ENCODE peak calls at places on chromosome 18, in five cellular contexts. D is breast epithelium, K is endothelial cell of umbilical vein, R is uterus, Q is HCT116. E is an unnamed sample.

GRCh38 chr18:21820035-21820810 is 79.6 kb downstream of the MIB1 start:
- DNase-seq in D (no peak), K (peak; percentile 42), R (no peak), Q (peak; percentile 7), E (no peak)

GRCh38 chr18:54830260-54830659 is 2.0 kb downstream of the RAB27B start:
- DNase-seq in D (no peak), K (no peak), R (no peak), Q (no peak), E (no peak)

GRCh38 chr18:26574958-26575864 is 26.9 kb upstream of the KCTD1 start:
- DNase-seq in D (peak; percentile 60), K (peak; percentile 34), R (no peak), Q (no peak), E (no peak)

GRCh38 chr18:34740101-34740500 is 30.0 kb downstream of the DTNA start:
- DNase-seq in D (no peak), K (no peak), R (no peak), Q (no peak), E (no peak)

GRCh38 chr18:55907352-55908045 is 319.5 kb upstream of the TCF4 start:
- DNase-seq in D (no peak), K (peak; percentile 22), R (peak; percentile 25), Q (no peak), E (no peak)

GRCh38 chr18:27136208-27136535 is 48.9 kb downstream of the CHST9 start:
- DNase-seq in D (no peak), K (no peak), R (no peak), Q (no peak), E (peak; percentile 19)

GRCh38 chr18:51668101-51668500 is 470.6 kb upstream of the MEX3C start:
- DNase-seq in D (peak; percentile 59), K (peak; percentile 2), R (no peak), Q (peak; percentile 8), E (peak; percentile 10)

GRCh38 chr18:25675123-25675850 is 323.3 kb upstream of the ZNF521 start:
- DNase-seq in D (no peak), K (peak; percentile 4), R (no peak), Q (no peak), E (no peak)

GRCh38 chr18:27142891-27143290 is 42.2 kb downstream of the CHST9 start:
- DNase-seq in D (no peak), K (no peak), R (no peak), Q (no peak), E (no peak)

GRCh38 chr18:31206787-31207381 is 44.2 kb upstream of the DSC1 start:
- DNase-seq in D (peak; percentile 69), K (peak; percentile 34), R (no peak), Q (peak; percentile 97), E (peak; percentile 30)

GRCh38 chr18:45957100-45957499 is 10.0 kb downstream of the EPG5 start:
- DNase-seq in D (no peak), K (no peak), R (no peak), Q (no peak), E (no peak)

GRCh38 chr18:65934874-65935273 is 184.1 kb downstream of the CDH7 start:
- DNase-seq in D (no peak), K (no peak), R (no peak), Q (no peak), E (no peak)

GRCh38 chr18:295756-296155 is 27.9 kb upstream of the THOC1 start:
- DNase-seq in D (no peak), K (peak; percentile 81), R (no peak), Q (no peak), E (no peak)

GRCh38 chr18:35730738-35731370 is 149.3 kb downstream of the GALNT1 start:
- DNase-seq in D (no peak), K (no peak), R (peak; percentile 68), Q (no peak), E (no peak)

GRCh38 chr18:29531746-29532145 is 1354.8 kb upstream of the CDH2 start:
- DNase-seq in D (no peak), K (no peak), R (no peak), Q (no peak), E (no peak)

GRCh38 chr18:74289137-74289536 is 2.6 kb downstream of the CYB5A start:
- DNase-seq in D (no peak), K (no peak), R (no peak), Q (no peak), E (no peak)

GRCh38 chr18:55199291-55199963 is 240.2 kb upstream of the CCDC68 start:
- DNase-seq in D (no peak), K (no peak), R (no peak), Q (no peak), E (no peak)

GRCh38 chr18:79556829-79557585 is 122.6 kb upstream of the CTDP1 start:
- DNase-seq in D (no peak), K (no peak), R (peak; percentile 7), Q (no peak), E (no peak)

GRCh38 chr18:58953627-58954026 is 89.0 kb downstream of the ZNF532 start:
- DNase-seq in D (no peak), K (peak; percentile 69), R (no peak), Q (no peak), E (no peak)

GRCh38 chr18:6731197-6731596 is 1.7 kb downstream of the ARHGAP28 start:
- DNase-seq in D (no peak), K (peak; percentile 71), R (no peak), Q (no peak), E (no peak)

GRCh38 chr18:5542393-5543035 is 1.3 kb downstream of the EPB41L3 start:
- DNase-seq in D (no peak), K (peak; percentile 54), R (no peak), Q (no peak), E (no peak)

GRCh38 chr18:5294618-5295230 is 802 bp downstream of the ZBTB14 start:
- DNase-seq in D (peak; percentile 62), K (peak; percentile 63), R (peak; percentile 47), Q (no peak), E (peak; percentile 44)

GRCh38 chr18:6729247-6730091 is at the start of gene ARHGAP28:
- DNase-seq in D (peak; percentile 59), K (peak; percentile 96), R (peak; percentile 77), Q (no peak), E (peak; percentile 68)

GRCh38 chr18:80009661-80010550 is 21.5 kb upstream of the TXNL4A start:
- DNase-seq in D (peak; percentile 87), K (peak; percentile 38), R (peak; percentile 56), Q (peak; percentile 75), E (peak; percentile 43)

GRCh38 chr18:45837283-45838070 is 12.0 kb downstream of the SIGLEC15 start:
- DNase-seq in D (peak; percentile 69), K (peak; percentile 64), R (no peak), Q (no peak), E (no peak)

GRCh38 chr18:24917767-24918166 is 434.2 kb downstream of the ZNF521 start:
- DNase-seq in D (no peak), K (no peak), R (no peak), Q (no peak), E (no peak)

GRCh38 chr18:45771587-45771986 is 47.6 kb downstream of the SLC14A1 start:
- DNase-seq in D (no peak), K (no peak), R (no peak), Q (no peak), E (no peak)

GRCh38 chr18:79645291-79645983 is 34.2 kb upstream of the CTDP1 start:
- DNase-seq in D (no peak), K (no peak), R (no peak), Q (no peak), E (no peak)

DNA sequence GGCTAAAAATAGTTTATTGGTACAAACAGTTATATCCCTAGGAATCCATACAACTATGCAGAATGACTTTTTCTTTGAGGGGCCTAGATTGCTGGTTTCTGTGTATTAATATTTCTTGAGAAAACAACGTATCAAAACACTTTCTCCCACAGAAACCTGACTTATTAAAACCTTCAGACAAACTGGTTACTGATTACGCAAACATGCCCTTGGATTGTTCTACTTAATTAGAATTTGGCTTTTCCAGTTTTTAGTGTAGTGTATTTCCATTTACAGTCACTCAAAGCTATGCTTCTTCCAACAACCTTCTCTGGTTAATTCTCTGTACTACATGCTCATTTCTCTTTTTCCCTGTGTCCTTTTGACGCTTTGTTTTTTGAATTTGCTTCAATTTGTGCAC is 20.0 kb downstream of the VAPA start:
- DNase-seq in D (no peak), K (no peak), R (no peak), Q (no peak), E (no peak)
- TF ChIP-seq POLR2A in D (no peak), K (no peak), R (no peak), Q (no peak), E (no peak)

GRCh38 chr18:48986851-48987761 is 36.3 kb upstream of the SMAD7 start:
- DNase-seq in D (no peak), K (no peak), R (no peak), Q (no peak), E (no peak)
- TF ChIP-seq POLR2A in D (no peak), K (no peak), R (no peak), Q (no peak), E (no peak)

DNA sequence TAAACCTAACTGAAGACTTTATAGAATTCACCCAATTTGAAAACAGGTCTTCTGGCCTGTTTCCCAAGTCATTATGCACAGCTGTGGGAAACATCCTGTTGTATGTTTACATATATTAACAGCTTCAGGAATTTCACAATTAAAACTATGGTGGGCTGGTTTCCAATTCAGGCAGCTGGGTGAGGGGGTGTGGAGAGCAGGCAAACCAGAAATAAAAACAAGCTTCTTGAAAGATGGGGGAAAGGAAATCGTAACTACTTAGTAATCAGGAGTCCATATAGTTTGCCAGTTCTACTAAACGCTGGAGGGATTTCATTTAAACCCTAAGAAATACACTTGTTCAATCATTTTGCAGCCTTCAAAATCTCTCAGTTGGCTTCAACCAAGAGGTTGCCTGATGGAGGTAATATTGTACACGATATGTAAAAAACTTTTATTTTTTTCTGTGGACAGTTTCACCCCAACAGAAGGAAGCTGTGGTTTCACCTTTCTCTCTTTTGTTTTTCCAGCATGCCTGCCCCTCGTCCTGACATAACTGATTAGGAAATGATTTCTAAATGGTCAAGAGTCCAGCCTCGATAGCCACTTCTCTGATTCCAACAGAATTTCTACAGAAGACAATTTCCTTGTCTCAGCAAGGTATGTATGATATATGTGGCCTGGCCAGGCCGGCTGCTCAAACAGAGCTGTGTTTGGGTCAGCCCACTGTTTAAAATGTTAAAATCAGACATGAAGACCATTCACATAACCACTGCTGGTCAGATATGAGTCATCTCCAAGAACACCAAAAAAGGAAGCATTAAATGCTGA is 22.6 kb downstream of the ATP8B1 start:
- DNase-seq in D (no peak), K (peak; percentile 99), R (peak; percentile 37), Q (no peak), E (no peak)
- TF ChIP-seq POLR2A in D (no peak), K (peak; percentile 69), R (peak; percentile 24), Q (no peak), E (no peak)

DNA sequence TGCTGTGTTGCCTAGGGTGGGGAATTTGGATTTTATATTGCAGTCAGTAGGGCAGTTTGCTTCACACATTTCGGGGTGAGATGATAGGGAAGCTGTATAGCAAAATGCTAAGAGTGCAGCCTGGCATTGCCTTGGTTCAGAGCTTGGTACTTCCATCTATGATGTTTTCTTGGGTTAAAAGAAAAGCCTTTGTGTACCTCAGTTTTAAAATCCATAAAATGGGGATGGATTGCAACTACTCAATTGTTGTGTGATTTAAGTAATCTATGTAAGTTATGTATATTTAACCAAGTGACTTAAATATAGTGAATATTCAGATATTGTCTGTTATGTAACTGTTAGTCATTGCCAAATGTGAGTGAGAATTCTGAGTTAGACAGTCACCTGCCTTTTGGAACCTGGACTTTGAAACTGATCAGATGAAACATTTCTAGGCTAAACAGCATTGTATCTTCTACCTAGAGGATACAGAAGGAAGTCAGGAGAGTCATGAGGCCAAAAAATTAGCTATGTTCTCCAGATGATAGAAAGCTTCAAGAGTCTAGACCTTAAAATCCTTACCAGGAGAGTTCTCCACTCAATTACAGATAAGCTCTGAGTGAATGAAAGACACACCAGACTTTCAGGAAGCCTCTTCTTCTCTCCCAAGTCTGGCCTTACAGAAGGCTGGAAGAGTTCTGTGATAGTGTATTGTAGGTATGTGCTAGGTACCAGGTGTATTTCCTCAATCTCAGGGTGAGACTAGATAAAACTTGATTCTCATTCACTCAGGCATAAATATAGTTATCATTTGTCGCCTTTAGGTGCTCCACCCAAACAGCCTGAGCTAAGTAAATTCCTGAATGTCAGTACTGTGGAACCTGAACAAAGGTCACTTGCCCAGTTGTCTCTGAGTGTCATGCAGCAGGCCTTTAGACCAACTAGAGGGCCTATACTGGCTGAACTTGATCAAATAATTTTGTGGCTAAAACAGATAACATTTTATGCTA is 7.5 kb downstream of the RIOK3 start:
- DNase-seq in D (no peak), K (no peak), R (no peak), Q (no peak), E (no peak)
- TF ChIP-seq POLR2A in D (no peak), K (no peak), R (no peak), Q (no peak), E (no peak)